ENCODE peak calls at places on chromosomes 6 and 20, in seven cellular contexts. D is GM12878, K is GM23248, Z is SK-N-SH, F is mammary epithelial cell, O is trophoblast cell, E is mesendoderm. J is an unnamed sample. For H3K79me2 and H3K27me3, the result is how much of the 10 kb centered on the place peaks cover.

GRCh38 chr6:160974304-160974771 is 17.2 kb upstream of the MAP3K4 start:
- DNase-seq in D (no peak), K (peak), Z (no peak), F (peak), O (peak), E (peak), J (no peak)

GRCh38 chr6:22146581-22147468 is 150.0 kb downstream of the PRL start:
- DNase-seq in D (no peak), K (peak), Z (peak), F (no peak), O (no peak), E (no peak), J (no peak)

GRCh38 chr6:168372871-168373270 is 53.3 kb upstream of the DACT2 start:
- DNase-seq in D (no peak), K (no peak), Z (no peak), F (no peak), O (no peak), E (peak), J (no peak)

GRCh38 chr6:10413850-10414765 is 766 bp downstream of the TFAP2A start:
- DNase-seq in D (no peak), K (peak), Z (no peak), F (peak), O (peak), E (peak), J (peak)

GRCh38 chr6:150177260-150178246 is 34.7 kb downstream of the PPP1R14C start:
- DNase-seq in D (no peak), K (no peak), Z (no peak), F (no peak), O (no peak), E (peak), J (no peak)

GRCh38 chr6:130577178-130577919 is 211.5 kb downstream of the TMEM200A start:
- DNase-seq in D (no peak), K (no peak), Z (no peak), F (no peak), O (no peak), E (no peak), J (no peak)

GRCh38 chr20:35710039-35710438 is 10.8 kb downstream of the ROMO1 start:
- DNase-seq in D (no peak), K (peak), Z (no peak), F (no peak), O (no peak), E (no peak), J (no peak)

GRCh38 chr20:51540585-51540984 is 1.9 kb downstream of the NFATC2 start:
- DNase-seq in D (no peak), K (no peak), Z (no peak), F (no peak), O (no peak), E (no peak), J (no peak)

DNA sequence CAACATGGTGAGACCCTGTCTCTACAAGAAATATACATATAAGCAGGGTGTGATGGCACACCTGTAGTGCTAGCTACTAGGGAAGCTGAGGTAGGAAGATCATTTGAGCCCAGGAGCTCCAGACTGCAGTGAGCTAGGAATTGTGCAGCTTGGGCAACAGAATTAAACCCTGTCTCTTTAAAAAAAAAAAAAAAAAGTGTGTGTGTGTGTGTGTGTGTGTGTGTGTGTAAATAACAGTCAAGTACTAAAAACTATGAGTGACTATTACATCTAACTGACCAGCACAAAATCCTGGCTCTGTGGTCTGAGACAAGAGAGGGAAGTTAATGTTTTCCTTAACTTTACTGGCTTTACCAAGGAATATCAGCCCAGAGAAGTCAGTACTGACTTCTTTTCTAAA is 32.8 kb downstream of the REPS1 start:
- DNase-seq in D (no peak), K (no peak), Z (no peak), F (no peak), O (no peak), E (no peak), J (no peak)
- H3K79me2 ChIP-seq in D (under half), K (half or more), Z (half or more), F (half or more), O (under half), E (under half), J (under half)

DNA sequence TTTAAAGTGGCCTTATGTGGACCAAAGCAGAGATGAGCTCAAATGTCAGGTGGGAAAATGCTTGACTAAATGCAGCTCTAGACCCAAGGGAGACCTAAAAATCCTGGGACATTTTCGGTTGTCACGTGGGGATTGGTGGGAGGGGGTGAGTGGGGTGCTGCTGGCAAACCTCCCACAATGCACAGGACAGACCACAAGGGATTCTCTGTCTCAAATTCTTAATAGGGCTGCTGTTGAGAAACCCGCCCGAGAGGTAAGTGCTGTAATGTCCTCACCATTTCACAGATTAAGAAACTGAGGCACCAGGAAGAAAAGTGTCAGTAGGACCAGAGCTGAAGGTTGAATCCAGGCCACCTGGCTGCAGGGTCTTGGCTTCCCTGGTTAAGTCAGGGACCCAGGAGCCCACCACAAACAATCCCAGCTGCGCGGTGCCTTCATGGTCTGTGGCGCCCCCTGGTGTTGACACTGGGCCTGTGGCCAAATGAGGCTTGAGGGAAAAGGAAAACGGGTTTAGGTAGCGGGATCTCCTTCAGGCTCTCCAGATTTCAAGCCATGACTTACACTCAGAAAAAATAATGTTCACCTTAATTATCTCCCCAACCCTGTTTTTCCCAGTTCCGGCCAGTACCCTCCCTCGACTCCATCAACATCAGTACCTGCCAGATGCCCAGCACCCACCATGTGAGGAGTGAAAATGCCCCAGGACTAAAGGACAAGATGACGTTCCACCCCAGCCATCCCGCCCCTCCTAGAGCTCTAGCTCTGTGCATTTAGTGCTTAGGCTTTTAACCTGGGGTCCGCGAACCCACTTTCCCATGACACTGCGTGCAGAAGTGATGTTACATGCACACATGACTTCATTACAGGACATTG is 7.2 kb downstream of the HLA-G start:
- DNase-seq in D (no peak), K (peak), Z (peak), F (peak), O (peak), E (peak), J (peak)
- H3K27me3 ChIP-seq in D (under half), K (under half), Z (under half), F (under half), O (under half), E (under half), J (under half)

GRCh38 chr6:169701218-169701952 is 444 bp downstream of the WDR27 start:
- DNase-seq in D (no peak), K (no peak), Z (peak), F (no peak), O (peak), E (no peak), J (no peak)
- H3K79me2 ChIP-seq in D (under half), K (half or more), Z (half or more), F (half or more), O (under half), E (under half), J (under half)

GRCh38 chr6:9136141-9136865 is 701.0 kb upstream of the SLC35B3 start:
- DNase-seq in D (no peak), K (no peak), Z (no peak), F (no peak), O (no peak), E (no peak), J (no peak)
- H3K27me3 ChIP-seq in D (under half), K (under half), Z (under half), F (under half), O (under half), E (under half), J (under half)

DNA sequence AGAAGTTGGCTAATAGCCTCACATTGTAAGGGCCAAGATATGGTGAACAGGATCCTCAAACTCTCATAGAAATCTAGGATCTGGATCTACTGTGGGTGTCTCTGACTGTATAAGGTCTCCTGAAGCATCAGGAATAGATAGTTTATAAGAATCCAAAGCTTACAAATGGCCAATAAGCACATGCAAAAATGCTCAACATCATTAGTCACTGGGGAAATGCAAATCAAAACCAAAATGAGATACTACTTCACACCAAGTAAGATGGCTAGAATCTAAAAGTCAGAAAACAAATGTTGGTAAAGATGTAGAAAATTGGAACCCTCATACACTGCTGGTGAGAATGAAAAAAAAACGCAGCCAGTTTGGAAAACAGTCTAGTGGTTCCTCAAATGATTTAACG is 14.3 kb upstream of the RNF182 start:
- DNase-seq in D (no peak), K (no peak), Z (no peak), F (no peak), O (no peak), E (no peak), J (no peak)
- H3K79me2 ChIP-seq in D (under half), K (under half), Z (under half), F (under half), O (under half), E (under half), J (under half)

GRCh38 chr20:48784273-48784641 is 43.5 kb downstream of the PREX1 start:
- DNase-seq in D (no peak), K (no peak), Z (no peak), F (no peak), O (no peak), E (no peak), J (no peak)
- H3K27me3 ChIP-seq in D (under half), K (under half), Z (under half), F (under half), O (under half), E (under half), J (under half)

DNA sequence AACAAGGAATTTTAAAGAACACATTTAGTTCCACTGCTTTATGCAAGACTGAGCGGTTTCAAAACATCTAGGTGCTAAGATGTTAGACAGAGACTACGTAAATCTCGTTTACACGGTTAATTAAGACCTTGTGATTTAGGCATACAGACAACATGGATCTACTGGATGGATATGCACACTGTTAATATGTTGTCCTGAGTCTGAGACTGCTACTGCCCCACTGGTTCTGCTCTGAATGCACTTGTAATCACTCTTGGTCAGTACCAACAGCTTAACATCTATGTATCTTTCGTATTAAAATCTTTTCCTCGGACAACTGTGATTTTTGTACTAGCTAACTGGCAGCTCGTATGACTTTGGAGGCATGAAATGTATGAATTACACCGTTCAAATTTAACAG is 3.1 kb downstream of the MAN1A1 start:
- DNase-seq in D (no peak), K (peak), Z (no peak), F (no peak), O (no peak), E (no peak), J (no peak)
- H3K79me2 ChIP-seq in D (under half), K (under half), Z (under half), F (under half), O (under half), E (under half), J (under half)

GRCh38 chr6:5361371-5361770 is 100.1 kb downstream of the FARS2 start:
- DNase-seq in D (no peak), K (peak), Z (no peak), F (no peak), O (no peak), E (no peak), J (no peak)

GRCh38 chr6:5357486-5357885 is 96.2 kb downstream of the FARS2 start:
- DNase-seq in D (no peak), K (no peak), Z (no peak), F (no peak), O (no peak), E (no peak), J (no peak)

GRCh38 chr6:5359413-5359812 is 98.1 kb downstream of the FARS2 start:
- DNase-seq in D (no peak), K (no peak), Z (peak), F (no peak), O (no peak), E (no peak), J (no peak)
- H3K27me3 ChIP-seq in D (under half), K (under half), Z (under half), F (under half), O (under half), E (under half), J (under half)

GRCh38 chr6:72911463-72912153 is 289.7 kb downstream of the KCNQ5 start:
- DNase-seq in D (no peak), K (no peak), Z (no peak), F (peak), O (no peak), E (no peak), J (no peak)
- H3K79me2 ChIP-seq in D (under half), K (under half), Z (under half), F (under half), O (under half), E (under half), J (under half)

GRCh38 chr6:27119329-27119728 is 128.2 kb upstream of the PRSS16 start:
- DNase-seq in D (no peak), K (no peak), Z (no peak), F (no peak), O (no peak), E (no peak), J (no peak)

GRCh38 chr6:27111743-27112142 is 135.8 kb upstream of the PRSS16 start:
- DNase-seq in D (no peak), K (no peak), Z (no peak), F (no peak), O (no peak), E (peak), J (no peak)

GRCh38 chr6:27119761-27120160 is 127.7 kb upstream of the PRSS16 start:
- DNase-seq in D (no peak), K (no peak), Z (no peak), F (no peak), O (no peak), E (no peak), J (no peak)

GRCh38 chr6:27112974-27113373 is 134.5 kb upstream of the PRSS16 start:
- DNase-seq in D (no peak), K (no peak), Z (no peak), F (no peak), O (no peak), E (no peak), J (no peak)

GRCh38 chr6:27114792-27115191 is 132.7 kb upstream of the PRSS16 start:
- DNase-seq in D (no peak), K (peak), Z (no peak), F (no peak), O (no peak), E (no peak), J (no peak)
- H3K27me3 ChIP-seq in D (under half), K (under half), Z (under half), F (under half), O (under half), E (under half), J (under half)